ENCODE peak calls at places on chromosomes 12 and 14, in six cellular contexts. I is SW480, Z is NCI-H2029, M is EL, N is KBM-7, P is cardiac fibroblast. B is an unnamed sample.

GRCh38 chr14:55671641-55672040 is 91.6 kb downstream of the KTN1 start:
- DNase-seq in I (no peak), Z (no peak), M (no peak), N (no peak), P (no peak), B (no peak)

GRCh38 chr12:46945591-46945990 is 119.8 kb upstream of the SLC38A4 start:
- DNase-seq in I (no peak), Z (no peak), M (no peak), N (no peak), P (no peak), B (no peak)

GRCh38 chr12:74752196-74752595 is 214.6 kb downstream of the ATXN7L3B start:
- DNase-seq in I (no peak), Z (no peak), M (no peak), N (no peak), P (no peak), B (no peak)

GRCh38 chr12:120169946-120170345 is 24.6 kb downstream of the GCN1 start:
- DNase-seq in I (no peak), Z (no peak), M (peak; percentile 10), N (no peak), P (no peak), B (no peak)

GRCh38 chr12:126518596-126519200 is 1453.5 kb downstream of the AACS start:
- DNase-seq in I (no peak), Z (no peak), M (no peak), N (no peak), P (no peak), B (no peak)

GRCh38 chr12:47088021-47088944 is 8.5 kb upstream of the AMIGO2 start:
- DNase-seq in I (peak; percentile 84), Z (peak; percentile 93), M (peak; percentile 28), N (no peak), P (peak; percentile 65), B (peak; percentile 66)

GRCh38 chr14:76694106-76694505 is 67.2 kb upstream of the VASH1 start:
- DNase-seq in I (no peak), Z (no peak), M (no peak), N (no peak), P (no peak), B (no peak)

GRCh38 chr12:109153711-109154434 is 37.5 kb downstream of the ACACB start:
- DNase-seq in I (no peak), Z (no peak), M (no peak), N (peak; percentile 40), P (no peak), B (peak; percentile 46)

GRCh38 chr12:97568336-97569180 is 106.0 kb downstream of the RMST start:
- DNase-seq in I (peak; percentile 78), Z (peak; percentile 47), M (no peak), N (no peak), P (no peak), B (peak; percentile 78)

GRCh38 chr12:107807471-107808150 is 33.1 kb downstream of the ASCL4 start:
- DNase-seq in I (no peak), Z (no peak), M (no peak), N (no peak), P (no peak), B (no peak)

GRCh38 chr12:41936333-41936732 is 208.3 kb downstream of the GXYLT1 start:
- DNase-seq in I (no peak), Z (no peak), M (no peak), N (no peak), P (no peak), B (no peak)

GRCh38 chr14:21987937-21988336 is 314.3 kb upstream of the OR4E1 start:
- DNase-seq in I (peak; percentile 25), Z (no peak), M (peak; percentile 17), N (peak; percentile 30), P (peak; percentile 20), B (peak; percentile 77)

GRCh38 chr12:61879229-61879628 is 381.0 kb upstream of the USP15 start:
- DNase-seq in I (no peak), Z (no peak), M (no peak), N (no peak), P (no peak), B (no peak)

GRCh38 chr12:53744130-53744441 is 7.7 kb downstream of the CISTR start:
- DNase-seq in I (no peak), Z (no peak), M (no peak), N (no peak), P (no peak), B (no peak)

GRCh38 chr14:100142073-100143040 is 17.1 kb downstream of the DEGS2 start:
- DNase-seq in I (no peak), Z (no peak), M (no peak), N (no peak), P (peak; percentile 56), B (peak; percentile 64)

GRCh38 chr14:104753528-104754212 is 723 bp downstream of the SIVA1 start:
- DNase-seq in I (no peak), Z (no peak), M (no peak), N (peak; percentile 15), P (no peak), B (peak; percentile 43)

GRCh38 chr12:47361389-47362031 is 281.8 kb upstream of the AMIGO2 start:
- DNase-seq in I (no peak), Z (no peak), M (peak; percentile 7), N (peak; percentile 66), P (no peak), B (no peak)

GRCh38 chr14:106879241-106879640 is 1352.9 kb downstream of the TMEM121 start:
- DNase-seq in I (peak; percentile 88), Z (peak; percentile 16), M (peak; percentile 8), N (peak; percentile 87), P (no peak), B (no peak)

GRCh38 chr14:32426028-32426427 is 96.9 kb downstream of the AKAP6 start:
- DNase-seq in I (no peak), Z (peak; percentile 66), M (no peak), N (no peak), P (no peak), B (no peak)